ENCODE peak calls at places on chromosomes 16 and 17, in ten cellular contexts. W is lung, C is heart right ventricle, V is MM.1S, A is ovary, O is stomach, H is testis, R is choroid plexus epithelial cell, K is Caco-2, S is OCI-LY7. E is an unnamed sample.

GRCh38 chr17:44565866-44566443 is 8.7 kb downstream of the FZD2 start:
- DNase-seq in R (no peak), C (no peak), W (no peak), V (no peak), O (no peak), S (no peak), K (no peak), H (peak; percentile 32), A (no peak), E (no peak)

GRCh38 chr17:65545708-65546523 is 15.5 kb downstream of the AXIN2 start:
- DNase-seq in V (no peak), S (no peak), C (no peak), H (no peak), A (no peak), R (no peak), K (no peak), O (no peak), W (no peak), E (no peak)

GRCh38 chr16:81035398-81035974 is at the start of gene ATMIN:
- DNase-seq in S (peak; percentile 93), W (peak; percentile 83), V (peak; percentile 82), K (peak; percentile 85), H (peak; percentile 90), O (peak; percentile 93), R (peak; percentile 84), C (peak; percentile 89), A (peak; percentile 87), E (peak; percentile 38)

GRCh38 chr17:16515933-16516332 is 23.9 kb upstream of the LRRC75A start:
- DNase-seq in O (no peak), K (no peak), V (peak; percentile 34), C (no peak), W (no peak), H (no peak), R (no peak), A (no peak), S (no peak), E (no peak)

GRCh38 chr17:66952031-66952524 is 12.4 kb upstream of the CACNG4 start:
- DNase-seq in S (no peak), O (peak; percentile 71), A (no peak), R (peak; percentile 92), V (no peak), H (no peak), K (peak; percentile 97), C (no peak), W (peak; percentile 58), E (no peak)

GRCh38 chr17:62921837-62922236 is 44.2 kb upstream of the TANC2 start:
- DNase-seq in S (no peak), A (no peak), W (no peak), V (no peak), K (no peak), C (no peak), O (no peak), R (no peak), H (no peak), E (no peak)

GRCh38 chr16:14111713-14112538 is 40.8 kb downstream of the MRTFB start:
- DNase-seq in S (no peak), R (peak; percentile 47), V (no peak), H (peak; percentile 54), W (no peak), O (peak; percentile 57), A (peak; percentile 71), K (no peak), C (peak; percentile 33), E (no peak)

GRCh38 chr17:8698142-8699050 is 46.2 kb downstream of the CCDC42 start:
- DNase-seq in K (no peak), C (peak; percentile 62), O (no peak), W (peak; percentile 38), V (no peak), S (no peak), R (peak; percentile 55), H (peak; percentile 75), A (peak; percentile 84), E (peak; percentile 39)

GRCh38 chr17:66655861-66656260 is 179.1 kb upstream of the CACNG5 start:
- DNase-seq in V (no peak), S (no peak), W (no peak), A (no peak), H (no peak), O (no peak), R (peak; percentile 55), K (no peak), C (no peak), E (no peak)

GRCh38 chr16:12406840-12407690 is 396.6 kb downstream of the CPPED1 start:
- DNase-seq in V (no peak), O (no peak), W (no peak), A (no peak), R (peak; percentile 19), K (no peak), H (no peak), S (no peak), C (no peak), E (no peak)

GRCh38 chr16:4375717-4376116 is 4.1 kb downstream of the VASN start:
- DNase-seq in A (no peak), W (no peak), O (no peak), K (no peak), S (no peak), H (no peak), C (no peak), V (no peak), R (no peak), E (no peak)

GRCh38 chr17:74268554-74268953 is 5.5 kb upstream of the DNAI2 start:
- DNase-seq in C (no peak), R (no peak), S (no peak), V (no peak), H (no peak), K (no peak), A (no peak), W (no peak), O (no peak), E (no peak)

GRCh38 chr16:2766430-2767139 is 10.5 kb downstream of the ELOB start:
- DNase-seq in K (no peak), C (no peak), H (no peak), S (no peak), R (no peak), O (no peak), V (no peak), W (no peak), A (no peak), E (no peak)

GRCh38 chr17:6070280-6070894 is at the start of gene WSCD1:
- DNase-seq in V (peak; percentile 63), C (peak; percentile 42), K (no peak), H (peak; percentile 37), S (no peak), A (no peak), W (no peak), O (peak; percentile 45), R (no peak), E (no peak)

DNA sequence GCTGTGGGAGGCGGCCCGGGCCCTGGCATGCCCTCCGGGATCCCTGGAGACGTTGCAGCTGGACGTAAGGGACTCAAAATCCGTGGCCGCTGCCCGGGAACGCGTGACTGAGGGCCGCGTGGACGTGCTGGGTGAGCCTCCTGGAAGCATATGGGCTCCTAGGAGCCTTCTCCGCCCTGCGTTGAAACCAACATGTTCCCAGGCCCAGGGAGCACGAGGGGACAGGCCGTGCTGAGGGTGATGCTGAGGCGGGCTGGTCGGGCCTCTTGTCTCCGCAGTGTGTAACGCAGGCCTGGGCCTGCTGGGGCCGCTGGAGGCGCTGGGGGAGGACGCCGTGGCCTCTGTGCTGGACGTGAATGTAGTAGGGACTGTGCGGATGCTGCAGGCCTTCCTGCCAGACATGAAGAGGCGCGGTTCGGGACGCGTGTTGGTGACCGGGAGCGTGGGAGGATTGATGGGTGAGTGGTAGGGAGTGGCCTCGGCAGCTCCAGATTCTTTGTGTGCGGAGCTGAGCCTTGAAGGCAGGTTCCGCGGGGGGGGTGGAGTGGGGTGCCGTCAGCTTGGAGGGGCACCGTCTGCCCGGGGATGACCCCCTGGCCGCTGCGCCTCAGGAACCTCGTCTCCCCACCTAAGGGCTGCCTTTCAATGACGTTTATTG is 567 bp downstream of the HSD17B1 start:
- DNase-seq in K (no peak), W (no peak), H (peak; percentile 83), C (peak; percentile 26), A (no peak), V (no peak), S (no peak), R (no peak), O (no peak), E (no peak)
- H3K4me3 ChIP-seq in K (peak overlapping the region; percentile 88), W (no peak overlapping the region), H (no peak overlapping the region), C (peak overlapping the region; percentile 92), A (no peak overlapping the region), V (no peak overlapping the region), S (peak overlapping the region; percentile 87), R (no peak overlapping the region), O (peak overlapping the region; percentile 66), E (peak overlapping the region; percentile 93)

DNA sequence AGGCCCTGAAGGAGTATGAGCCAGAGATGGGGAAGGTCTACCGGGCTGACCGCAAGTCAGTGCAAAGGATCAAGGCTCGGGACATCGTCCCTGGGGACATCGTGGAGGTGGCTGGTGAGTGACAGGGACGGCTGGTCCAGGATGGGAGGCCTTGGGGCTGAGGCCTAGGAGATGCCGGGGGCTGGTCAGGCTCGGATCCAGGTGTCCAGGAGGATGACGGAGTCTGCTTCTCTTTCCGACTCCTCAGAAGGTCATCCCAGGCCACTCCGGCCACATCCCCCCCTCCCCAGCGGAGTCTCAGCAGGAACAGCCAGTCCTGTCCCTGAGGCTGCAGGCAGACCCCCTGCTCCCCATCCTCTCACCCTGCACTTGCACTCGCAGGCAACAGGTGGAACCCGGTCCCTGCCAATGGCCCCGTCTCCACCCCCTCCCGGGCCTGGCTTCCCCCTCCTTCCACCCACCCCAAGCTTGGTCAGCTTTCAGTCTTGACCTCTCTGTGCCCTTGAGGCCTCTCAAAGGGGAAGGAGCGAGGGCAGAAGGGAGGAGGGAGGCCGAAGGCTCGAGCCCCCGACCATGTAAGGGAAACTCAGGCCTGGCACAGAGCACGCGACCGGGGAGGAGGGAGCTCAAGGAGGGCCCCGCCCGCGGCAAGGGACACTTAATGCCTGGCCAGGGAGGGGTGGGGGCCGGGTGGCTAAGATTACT is 4.3 kb downstream of the ATP2A1 start:
- DNase-seq in V (no peak), A (no peak), K (no peak), C (no peak), S (no peak), R (no peak), O (no peak), W (no peak), H (no peak), E (no peak)
- TF ChIP-seq CTCF in V (no peak), A (no peak), K (no peak), C (no peak), S (no peak), R (no peak), O (no peak), W (no peak), H (no peak), E (no peak)

DNA sequence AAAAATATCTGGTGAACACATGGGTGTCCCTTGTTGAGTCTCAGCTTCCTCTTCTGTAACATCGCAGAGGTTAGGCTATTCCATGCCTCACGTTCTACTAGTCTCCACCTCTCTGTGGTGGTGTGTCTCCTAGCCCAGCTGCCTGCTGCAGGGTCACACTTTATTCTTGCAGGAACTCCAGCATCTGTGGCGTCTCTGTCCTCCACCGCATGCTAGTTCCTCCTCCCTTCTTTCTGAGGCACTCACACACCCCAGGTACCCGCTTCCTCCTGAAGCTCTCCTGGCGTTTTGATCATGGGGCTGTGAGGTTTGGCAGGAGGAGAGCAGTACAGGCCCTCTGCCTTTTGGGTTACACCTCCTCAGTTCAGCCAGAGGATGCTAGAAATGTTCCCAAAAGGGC is 9.9 kb upstream of the TEX2 start:
- DNase-seq in K (no peak), O (no peak), S (no peak), H (no peak), V (no peak), C (no peak), A (no peak), W (no peak), R (no peak), E (no peak)
- H3K4me3 ChIP-seq in K (no peak overlapping the region), O (no peak overlapping the region), S (no peak overlapping the region), H (no peak overlapping the region), V (no peak overlapping the region), C (no peak overlapping the region), A (no peak overlapping the region), W (no peak overlapping the region), R (no peak overlapping the region), E (no peak overlapping the region)

GRCh38 chr17:80941743-80942211 is 49.9 kb upstream of the CHMP6 start:
- DNase-seq in R (peak; percentile 67), V (no peak), C (peak; percentile 33), A (peak; percentile 67), H (peak; percentile 68), K (no peak), O (no peak), S (no peak), W (no peak), E (no peak)
- TF ChIP-seq CTCF in R (peak; percentile 27), V (no peak), C (no peak), A (peak; percentile 23), H (no peak), K (no peak), O (no peak), S (no peak), W (no peak), E (no peak)

E was measured in thoracic aorta.